ENCODE peak calls at places on chromosome 14, in four cellular contexts. One of them, this sample, is unnamed.

GRCh38 chr14:76584271-76584702 is 177.0 kb upstream of the VASH1 start:
- DNase-seq in hepatocyte: no peak
- DNase-seq in fibroblast of the aortic adventitia: no peak
- DNase-seq in AG10803: no peak
- DNase-seq in this sample: no peak

GRCh38 chr14:52012635-52013034 is 23.3 kb downstream of the RTRAF start:
- DNase-seq in fibroblast of the aortic adventitia: peak
- DNase-seq in AG10803: peak
- DNase-seq in hepatocyte: no peak
- DNase-seq in this sample: peak

GRCh38 chr14:58677525-58677924 is 39.8 kb downstream of the DACT1 start:
- DNase-seq in fibroblast of the aortic adventitia: no peak
- DNase-seq in AG10803: no peak
- DNase-seq in hepatocyte: no peak
- DNase-seq in this sample: no peak

GRCh38 chr14:31926123-31926522 is 151.0 kb upstream of the ARHGAP5 start:
- DNase-seq in AG10803: peak
- DNase-seq in fibroblast of the aortic adventitia: peak
- DNase-seq in hepatocyte: peak
- DNase-seq in this sample: peak

GRCh38 chr14:79201545-79202247 is 1009.6 kb downstream of the DIO2 start:
- DNase-seq in fibroblast of the aortic adventitia: no peak
- DNase-seq in AG10803: no peak
- DNase-seq in hepatocyte: peak
- DNase-seq in this sample: no peak

GRCh38 chr14:30656190-30656632 is 34.1 kb downstream of the SCFD1 start:
- DNase-seq in hepatocyte: peak
- DNase-seq in fibroblast of the aortic adventitia: peak
- DNase-seq in AG10803: peak
- DNase-seq in this sample: peak

GRCh38 chr14:37550511-37550910 is 44.5 kb downstream of the FOXA1 start:
- DNase-seq in AG10803: peak
- DNase-seq in fibroblast of the aortic adventitia: peak
- DNase-seq in hepatocyte: no peak
- DNase-seq in this sample: peak

GRCh38 chr14:95156153-95156764 is 1.1 kb downstream of the DICER1 start:
- DNase-seq in AG10803: peak
- DNase-seq in fibroblast of the aortic adventitia: peak
- DNase-seq in hepatocyte: no peak
- DNase-seq in this sample: peak

GRCh38 chr14:76773956-76774355 is 12.7 kb downstream of the VASH1 start:
- DNase-seq in AG10803: no peak
- DNase-seq in hepatocyte: no peak
- DNase-seq in fibroblast of the aortic adventitia: no peak
- DNase-seq in this sample: no peak

GRCh38 chr14:35438910-35439713 is 34.6 kb upstream of the NFKBIA start:
- DNase-seq in hepatocyte: no peak
- DNase-seq in AG10803: no peak
- DNase-seq in fibroblast of the aortic adventitia: peak
- DNase-seq in this sample: peak
- TF ChIP-seq CTCF in hepatocyte: peak
- TF ChIP-seq CTCF in AG10803: peak
- TF ChIP-seq CTCF in fibroblast of the aortic adventitia: peak
- TF ChIP-seq CTCF in this sample: peak

DNA sequence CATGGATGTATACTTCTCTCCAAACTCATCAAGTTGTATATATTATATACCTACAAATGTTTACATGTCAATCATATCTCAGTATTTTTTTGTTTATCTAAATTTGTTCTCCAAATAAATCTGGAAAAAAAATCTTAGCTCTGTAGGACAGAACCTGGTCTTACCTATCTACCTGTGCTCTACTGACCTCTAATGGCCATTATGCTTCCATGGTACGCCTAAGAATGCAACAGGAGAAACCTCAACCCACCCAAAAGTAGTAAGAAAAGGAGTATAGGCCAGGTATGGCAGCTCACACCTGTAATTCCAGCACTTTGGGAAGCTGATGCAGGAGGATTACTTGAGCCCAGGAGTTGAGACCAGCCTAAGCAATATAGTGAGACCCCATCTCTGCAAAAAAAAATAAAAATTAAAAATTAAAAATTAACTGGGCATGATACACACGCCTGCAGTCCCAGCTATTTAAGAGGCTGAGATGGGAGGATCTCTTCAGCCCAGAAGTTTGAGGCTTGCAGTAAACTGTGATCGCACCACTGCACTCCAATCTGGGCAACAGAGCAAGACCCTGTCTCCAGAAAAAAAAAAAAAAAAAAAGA is 8.7 kb downstream of the OR11H4 start:
- DNase-seq in fibroblast of the aortic adventitia: no peak
- DNase-seq in AG10803: no peak
- DNase-seq in hepatocyte: no peak
- DNase-seq in this sample: no peak
- TF ChIP-seq CTCF in fibroblast of the aortic adventitia: no peak
- TF ChIP-seq CTCF in AG10803: no peak
- TF ChIP-seq CTCF in hepatocyte: peak
- TF ChIP-seq CTCF in this sample: no peak

GRCh38 chr14:20683896-20684661 is at the start of gene RNASE4:
- DNase-seq in AG10803: peak
- DNase-seq in fibroblast of the aortic adventitia: peak
- DNase-seq in hepatocyte: peak
- DNase-seq in this sample: peak

GRCh38 chr14:20683125-20683895 is 1.1 kb upstream of the RNASE4 start:
- DNase-seq in fibroblast of the aortic adventitia: peak
- DNase-seq in AG10803: peak
- DNase-seq in hepatocyte: peak
- DNase-seq in this sample: peak

GRCh38 chr14:20681348-20682126 is 2.8 kb upstream of the RNASE4 start:
- DNase-seq in hepatocyte: peak
- DNase-seq in fibroblast of the aortic adventitia: peak
- DNase-seq in AG10803: peak
- DNase-seq in this sample: peak

GRCh38 chr14:20682127-20682434 is 2.3 kb upstream of the RNASE4 start:
- DNase-seq in AG10803: no peak
- DNase-seq in hepatocyte: no peak
- DNase-seq in fibroblast of the aortic adventitia: no peak
- DNase-seq in this sample: no peak

GRCh38 chr14:20682435-20683124 is 1.8 kb upstream of the RNASE4 start:
- DNase-seq in fibroblast of the aortic adventitia: peak
- DNase-seq in hepatocyte: peak
- DNase-seq in AG10803: peak
- DNase-seq in this sample: peak
- TF ChIP-seq CTCF in fibroblast of the aortic adventitia: no peak
- TF ChIP-seq CTCF in hepatocyte: peak
- TF ChIP-seq CTCF in AG10803: no peak
- TF ChIP-seq CTCF in this sample: no peak

DNA sequence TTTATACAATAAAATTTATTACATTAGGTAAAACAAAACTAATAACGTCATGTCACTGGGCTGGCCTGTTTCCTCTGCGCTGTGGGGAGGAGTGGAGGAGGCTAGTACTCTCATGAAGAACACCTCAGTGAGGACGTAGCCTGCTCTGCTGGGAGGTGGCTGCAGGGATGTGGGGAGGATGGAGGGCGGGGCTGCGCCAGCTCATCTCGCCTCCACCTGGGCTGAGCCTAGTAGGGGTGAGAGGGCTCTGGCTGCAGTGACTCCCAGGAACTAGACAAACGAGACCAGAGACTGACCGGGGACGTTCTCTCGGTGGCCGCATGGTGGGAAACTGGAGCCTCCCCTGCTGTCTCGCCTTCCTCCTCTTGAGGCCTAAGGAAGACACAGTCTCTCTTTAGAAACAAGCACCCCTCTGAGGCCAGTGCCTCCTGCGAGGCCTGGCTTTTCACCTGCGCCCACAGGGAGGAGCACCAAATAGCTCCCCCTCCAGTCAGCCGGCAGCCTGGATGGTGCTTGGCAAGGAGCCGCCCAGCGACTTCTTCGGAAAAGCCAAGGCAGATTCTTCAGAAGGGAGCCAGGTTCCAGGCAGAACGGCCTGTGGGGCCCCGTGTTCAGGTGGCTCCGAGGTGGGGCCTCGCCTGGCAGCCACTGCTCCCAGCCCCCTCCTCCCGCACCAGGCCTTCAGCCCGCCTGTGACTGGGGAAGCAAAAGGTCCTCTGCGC is 62.4 kb downstream of the PLEKHG3 start:
- DNase-seq in fibroblast of the aortic adventitia: no peak
- DNase-seq in AG10803: no peak
- DNase-seq in hepatocyte: no peak
- DNase-seq in this sample: no peak
- TF ChIP-seq CTCF in fibroblast of the aortic adventitia: no peak
- TF ChIP-seq CTCF in AG10803: no peak
- TF ChIP-seq CTCF in hepatocyte: no peak
- TF ChIP-seq CTCF in this sample: no peak

GRCh38 chr14:91580886-91581615 is 70.9 kb upstream of the PPP4R3A start:
- DNase-seq in hepatocyte: no peak
- DNase-seq in AG10803: no peak
- DNase-seq in fibroblast of the aortic adventitia: no peak
- DNase-seq in this sample: no peak
- TF ChIP-seq CTCF in hepatocyte: no peak
- TF ChIP-seq CTCF in AG10803: no peak
- TF ChIP-seq CTCF in fibroblast of the aortic adventitia: no peak
- TF ChIP-seq CTCF in this sample: no peak

GRCh38 chr14:101960225-101960624 is 4.1 kb upstream of the DYNC1H1 start:
- DNase-seq in fibroblast of the aortic adventitia: peak
- DNase-seq in AG10803: no peak
- DNase-seq in hepatocyte: no peak
- DNase-seq in this sample: peak
- TF ChIP-seq CTCF in fibroblast of the aortic adventitia: peak
- TF ChIP-seq CTCF in AG10803: peak
- TF ChIP-seq CTCF in hepatocyte: peak
- TF ChIP-seq CTCF in this sample: peak

GRCh38 chr14:70956511-70956910 is 49.3 kb downstream of the PCNX1 start:
- DNase-seq in fibroblast of the aortic adventitia: no peak
- DNase-seq in hepatocyte: no peak
- DNase-seq in AG10803: no peak
- DNase-seq in this sample: no peak

GRCh38 chr14:70954068-70954467 is 46.8 kb downstream of the PCNX1 start:
- DNase-seq in hepatocyte: no peak
- DNase-seq in AG10803: no peak
- DNase-seq in fibroblast of the aortic adventitia: no peak
- DNase-seq in this sample: no peak

GRCh38 chr14:70952485-70952884 is 45.2 kb downstream of the PCNX1 start:
- DNase-seq in AG10803: no peak
- DNase-seq in hepatocyte: no peak
- DNase-seq in fibroblast of the aortic adventitia: no peak
- DNase-seq in this sample: no peak

GRCh38 chr14:70957710-70958109 is 50.5 kb downstream of the PCNX1 start:
- DNase-seq in hepatocyte: no peak
- DNase-seq in fibroblast of the aortic adventitia: no peak
- DNase-seq in AG10803: no peak
- DNase-seq in this sample: no peak

DNA sequence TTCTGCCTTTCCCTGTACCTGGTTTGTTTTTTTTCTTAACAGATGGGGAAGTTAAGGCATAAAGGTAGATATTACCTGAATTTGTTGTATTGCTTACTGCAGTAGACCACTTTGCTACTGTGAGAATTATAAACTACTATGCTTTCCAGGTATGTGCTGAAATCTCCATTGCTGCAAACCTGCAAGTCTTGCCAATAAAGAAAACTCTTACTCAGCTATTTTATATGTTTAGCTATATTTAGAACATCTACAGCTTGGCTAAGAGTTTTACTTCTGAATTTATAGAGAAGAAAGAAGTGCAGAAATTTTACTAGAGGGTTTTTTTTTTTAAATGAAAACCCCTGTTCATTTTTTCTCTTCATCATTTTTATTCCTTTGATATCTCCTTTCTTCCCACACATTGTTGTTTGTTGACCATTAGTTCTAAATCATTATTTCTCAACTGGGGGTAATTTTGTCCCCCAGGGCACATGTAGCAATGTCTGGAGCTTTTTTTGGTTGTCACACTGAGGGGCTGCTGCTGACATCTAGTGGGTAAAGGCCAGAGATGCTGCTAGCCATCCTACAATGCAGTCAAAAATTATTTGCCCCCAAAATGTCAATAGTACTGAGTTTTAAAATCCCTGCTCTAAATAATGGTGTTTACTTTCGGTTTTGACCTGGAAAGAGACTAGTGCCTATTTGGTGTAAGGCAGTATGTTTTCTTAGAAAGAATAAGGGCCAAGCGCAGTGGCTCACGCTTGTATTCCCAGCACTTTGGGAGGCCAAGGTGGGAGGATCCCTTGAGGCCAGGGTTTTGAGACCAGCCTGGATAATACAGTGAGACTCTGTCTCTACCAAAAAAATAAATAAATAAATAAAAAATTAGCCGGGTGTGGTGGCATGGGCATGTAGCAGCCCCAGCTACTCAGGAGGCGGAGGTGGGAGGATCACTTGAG is 48.6 kb downstream of the PCNX1 start:
- DNase-seq in hepatocyte: peak
- DNase-seq in AG10803: peak
- DNase-seq in fibroblast of the aortic adventitia: peak
- DNase-seq in this sample: peak
- TF ChIP-seq CTCF in hepatocyte: peak
- TF ChIP-seq CTCF in AG10803: peak
- TF ChIP-seq CTCF in fibroblast of the aortic adventitia: peak
- TF ChIP-seq CTCF in this sample: peak

GRCh38 chr14:64208261-64208660 is 85.9 kb downstream of the ESR2 start:
- DNase-seq in AG10803: no peak
- DNase-seq in fibroblast of the aortic adventitia: no peak
- DNase-seq in hepatocyte: no peak
- DNase-seq in this sample: no peak
- TF ChIP-seq CTCF in AG10803: no peak
- TF ChIP-seq CTCF in fibroblast of the aortic adventitia: no peak
- TF ChIP-seq CTCF in hepatocyte: no peak
- TF ChIP-seq CTCF in this sample: no peak

DNA sequence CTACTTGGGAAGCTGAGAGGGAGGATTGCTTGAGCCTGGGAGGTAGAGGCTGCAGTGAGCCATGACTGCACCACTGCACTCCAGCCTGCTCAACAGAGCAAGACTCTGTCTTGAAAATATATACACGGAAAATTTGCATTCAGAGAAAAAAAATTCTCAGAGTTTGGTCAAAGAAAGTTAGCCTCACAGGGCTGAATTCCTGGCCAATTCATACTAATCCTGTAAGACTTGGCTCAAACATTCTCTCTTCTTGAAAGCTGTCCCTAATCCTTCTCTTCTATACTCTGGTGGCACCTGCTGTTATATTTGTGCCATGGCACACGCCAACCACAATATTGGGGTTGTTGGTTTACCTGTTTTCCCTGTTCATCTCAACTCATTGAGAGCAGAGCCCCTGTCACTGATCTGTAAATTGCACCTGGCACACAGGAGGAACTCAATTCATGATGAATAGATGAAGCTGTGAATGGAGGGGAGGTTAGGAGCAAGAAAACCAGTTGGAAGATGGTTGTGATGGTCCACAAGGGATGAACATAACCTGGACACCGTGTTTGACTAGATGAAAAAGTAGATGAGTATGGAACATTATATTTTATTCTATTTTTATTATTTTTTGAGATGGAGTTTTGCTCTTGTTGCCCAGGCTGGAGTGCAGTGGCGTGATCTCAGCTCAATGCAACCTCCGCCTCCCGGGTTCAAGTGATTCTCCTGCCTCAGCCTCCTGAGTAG is 36.8 kb upstream of the SPTSSA start:
- DNase-seq in AG10803: no peak
- DNase-seq in fibroblast of the aortic adventitia: peak
- DNase-seq in hepatocyte: no peak
- DNase-seq in this sample: peak
- TF ChIP-seq CTCF in AG10803: peak
- TF ChIP-seq CTCF in fibroblast of the aortic adventitia: peak
- TF ChIP-seq CTCF in hepatocyte: peak
- TF ChIP-seq CTCF in this sample: peak